ENCODE peak calls at places on chromosome 16, in nine cellular contexts. P is breast epithelium, R is prostate gland, A is suprapubic skin, S is transverse colon, X is endothelial cell of umbilical vein, Z is HCT116, J is sigmoid colon, G is stomach. D is an unnamed sample.

GRCh38 chr16:14486520-14487303 is 143.3 kb downstream of the PARN start:
- DNase-seq in P (peak), R (peak), A (peak), S (peak), X (peak), Z (peak), J (peak), G (peak), D (peak)

GRCh38 chr16:53829186-53829747 is 125.3 kb downstream of the FTO start:
- DNase-seq in P (no peak), R (no peak), A (no peak), S (no peak), X (no peak), Z (no peak), J (no peak), G (no peak), D (no peak)

GRCh38 chr16:59067207-59067606 is 333.1 kb upstream of the GOT2 start:
- DNase-seq in P (no peak), R (no peak), A (no peak), S (peak), X (peak), Z (no peak), J (no peak), G (no peak), D (no peak)

GRCh38 chr16:69563605-69564580 is 1.9 kb upstream of the NFAT5 start:
- DNase-seq in P (no peak), R (no peak), A (no peak), S (no peak), X (peak), Z (no peak), J (no peak), G (no peak), D (no peak)

GRCh38 chr16:60110531-60110930 is 1376.4 kb upstream of the GOT2 start:
- DNase-seq in P (no peak), R (no peak), A (no peak), S (no peak), X (no peak), Z (no peak), J (no peak), G (no peak), D (no peak)

GRCh38 chr16:1416521-1416941 is 2.0 kb upstream of the UNKL start:
- DNase-seq in P (no peak), R (no peak), A (no peak), S (no peak), X (no peak), Z (no peak), J (no peak), G (no peak), D (no peak)

GRCh38 chr16:47413041-47413440 is 47.8 kb downstream of the ITFG1 start:
- DNase-seq in P (no peak), R (no peak), A (no peak), S (no peak), X (no peak), Z (no peak), J (no peak), G (no peak), D (no peak)

GRCh38 chr16:20879175-20880053 is 20.7 kb downstream of the DCUN1D3 start:
- DNase-seq in P (no peak), R (no peak), A (no peak), S (no peak), X (peak), Z (no peak), J (no peak), G (no peak), D (no peak)

GRCh38 chr16:1372292-1372950 is 20.7 kb downstream of the GNPTG start:
- DNase-seq in P (no peak), R (no peak), A (no peak), S (no peak), X (no peak), Z (no peak), J (no peak), G (no peak), D (no peak)

GRCh38 chr16:85752511-85753420 is 1.9 kb upstream of the C16orf74 start:
- DNase-seq in P (peak), R (peak), A (no peak), S (peak), X (no peak), Z (no peak), J (peak), G (peak), D (no peak)

GRCh38 chr16:85502357-85502756 is 110.8 kb upstream of the GSE1 start:
- DNase-seq in P (no peak), R (no peak), A (no peak), S (no peak), X (no peak), Z (no peak), J (no peak), G (no peak), D (no peak)

GRCh38 chr16:30095166-30096078 is 591 bp downstream of the YPEL3 start:
- DNase-seq in P (no peak), R (no peak), A (no peak), S (peak), X (no peak), Z (no peak), J (no peak), G (no peak), D (no peak)

DNA sequence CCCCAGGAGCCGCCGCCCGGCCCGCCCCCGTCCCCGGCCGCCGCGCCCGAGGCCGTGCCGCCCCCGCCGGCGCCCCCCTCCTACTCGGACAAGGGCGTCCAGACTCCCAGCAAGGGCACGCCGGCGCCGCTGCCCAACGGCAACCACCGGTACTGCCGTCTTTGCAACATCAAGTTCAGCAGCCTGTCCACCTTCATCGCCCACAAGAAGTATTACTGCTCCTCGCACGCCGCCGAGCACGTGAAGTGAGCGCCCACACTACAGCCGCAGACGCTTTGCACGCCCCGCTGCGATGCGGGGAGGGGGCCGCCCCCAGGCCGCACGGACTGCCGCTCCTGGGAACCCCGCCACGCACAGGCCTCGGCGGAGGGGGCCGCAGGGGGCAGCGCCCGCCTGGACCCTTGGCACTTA is 35.5 kb upstream of the ZC3H18 start:
- DNase-seq in P (no peak), R (no peak), A (no peak), S (peak), X (no peak), Z (peak), J (no peak), G (no peak), D (no peak)
- TF ChIP-seq CTCF in P (peak), R (no peak), A (no peak), S (no peak), X (no peak), Z (no peak), J (no peak), G (no peak), D (peak)

GRCh38 chr16:57534337-57534880 is 2.0 kb downstream of the CCDC102A start:
- DNase-seq in P (peak), R (no peak), A (peak), S (no peak), X (no peak), Z (no peak), J (peak), G (no peak), D (no peak)

GRCh38 chr16:57534881-57535658 is 1.3 kb downstream of the CCDC102A start:
- DNase-seq in P (peak), R (no peak), A (peak), S (no peak), X (no peak), Z (no peak), J (peak), G (peak), D (no peak)

GRCh38 chr16:57536306-57537193 is at the start of gene CCDC102A:
- DNase-seq in P (peak), R (no peak), A (peak), S (no peak), X (peak), Z (no peak), J (no peak), G (peak), D (no peak)

GRCh38 chr16:57537194-57537505 is 779 bp upstream of the CCDC102A start:
- DNase-seq in P (no peak), R (no peak), A (no peak), S (no peak), X (no peak), Z (no peak), J (no peak), G (no peak), D (no peak)

DNA sequence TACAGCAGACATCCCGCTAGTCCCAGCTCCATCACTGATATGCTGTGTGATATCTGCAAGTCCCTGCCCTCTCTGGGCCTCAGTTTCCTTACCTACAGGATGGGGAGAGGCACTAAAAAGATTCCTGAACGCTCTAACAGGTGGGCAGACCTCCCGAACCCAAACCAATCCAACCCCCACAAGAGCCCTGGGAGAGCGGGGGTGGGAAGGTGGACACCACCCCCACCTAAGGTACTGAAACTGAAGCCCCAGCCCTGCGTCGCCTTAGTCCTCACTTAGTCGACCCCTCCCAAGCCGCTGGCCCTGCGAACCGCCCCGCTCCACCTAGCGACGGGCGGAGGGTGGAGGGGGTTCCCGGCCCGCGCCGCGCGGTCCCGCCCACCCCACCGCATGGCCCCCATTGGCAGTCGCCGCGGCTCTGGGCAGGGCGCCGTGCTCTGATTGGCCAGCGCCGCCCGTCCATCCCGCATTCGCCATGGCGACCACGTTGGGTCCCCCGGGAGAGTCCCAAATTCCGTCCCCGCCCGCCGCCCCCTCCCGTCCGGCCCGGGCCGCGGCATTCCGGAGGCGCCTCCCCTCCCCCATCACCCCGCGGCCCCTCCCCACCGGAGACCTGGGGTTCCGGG is 578 bp downstream of the CCDC102A start:
- DNase-seq in P (peak), R (peak), A (peak), S (peak), X (peak), Z (peak), J (peak), G (peak), D (peak)
- TF ChIP-seq POLR2A in P (no peak), R (peak), A (no peak), S (no peak), X (no peak), Z (no peak), J (no peak), G (no peak), D (no peak)

GRCh38 chr16:67941469-67942199 is 2.3 kb downstream of the LCAT start:
- DNase-seq in P (no peak), R (no peak), A (no peak), S (no peak), X (no peak), Z (no peak), J (no peak), G (no peak), D (no peak)
- TF ChIP-seq POLR2AphosphoS5 in P (no peak), R (no peak), A (no peak), S (no peak), X (no peak), Z (no peak), J (no peak), G (no peak), D (no peak)

GRCh38 chr16:68445458-68445857 is 2.9 kb downstream of the SMPD3 start:
- DNase-seq in P (no peak), R (no peak), A (no peak), S (peak), X (peak), Z (peak), J (no peak), G (peak), D (no peak)

GRCh38 chr16:68447721-68448359 is 468 bp downstream of the SMPD3 start:
- DNase-seq in P (no peak), R (no peak), A (no peak), S (no peak), X (no peak), Z (no peak), J (no peak), G (no peak), D (no peak)

GRCh38 chr16:68450741-68451140 is 2.4 kb upstream of the SMPD3 start:
- DNase-seq in P (no peak), R (no peak), A (no peak), S (no peak), X (no peak), Z (no peak), J (no peak), G (no peak), D (no peak)

GRCh38 chr16:68446941-68447675 is 1.2 kb downstream of the SMPD3 start:
- DNase-seq in P (no peak), R (no peak), A (no peak), S (no peak), X (no peak), Z (no peak), J (no peak), G (no peak), D (no peak)

GRCh38 chr16:68448360-68448970 is at the start of gene SMPD3:
- DNase-seq in P (peak), R (peak), A (peak), S (peak), X (peak), Z (peak), J (peak), G (peak), D (peak)
- TF ChIP-seq CTCF in P (no peak), R (peak), A (no peak), S (no peak), X (no peak), Z (no peak), J (no peak), G (peak), D (no peak)

DNA sequence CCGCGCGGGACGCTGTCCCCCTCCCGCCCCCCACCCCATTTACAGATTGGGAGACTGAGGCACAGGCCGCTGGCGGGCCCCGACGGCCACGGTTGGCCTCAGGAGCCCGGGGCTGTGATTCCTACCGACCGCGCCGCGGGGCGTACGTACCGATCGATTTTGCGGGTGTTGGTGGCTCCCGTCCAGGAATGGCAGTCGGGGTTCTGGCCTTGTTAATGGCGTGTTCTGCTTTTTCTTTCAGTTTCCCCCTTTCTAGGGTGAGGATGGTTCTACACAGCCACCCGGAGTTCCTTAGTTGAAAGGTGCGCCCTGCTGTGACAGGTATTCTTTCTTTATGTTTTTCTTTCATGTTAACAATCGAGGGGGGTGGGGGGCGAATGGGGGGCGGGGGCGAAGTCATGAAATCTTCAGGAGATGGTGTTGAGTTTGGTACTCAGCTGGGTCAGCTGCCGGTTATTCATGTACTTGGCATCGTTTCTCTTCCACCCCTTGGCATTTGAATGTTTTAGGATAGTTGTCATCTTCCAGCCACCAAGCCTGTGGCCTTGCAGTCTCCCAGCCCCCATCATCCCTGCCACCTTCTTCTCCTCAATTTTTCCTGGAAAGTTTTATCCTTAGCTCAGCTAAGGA is 750 bp downstream of the CYLD start:
- DNase-seq in P (no peak), R (no peak), A (no peak), S (peak), X (peak), Z (no peak), J (no peak), G (no peak), D (peak)
- TF ChIP-seq POLR2A in P (no peak), R (no peak), A (no peak), S (no peak), X (no peak), Z (no peak), J (no peak), G (no peak), D (no peak)

DNA sequence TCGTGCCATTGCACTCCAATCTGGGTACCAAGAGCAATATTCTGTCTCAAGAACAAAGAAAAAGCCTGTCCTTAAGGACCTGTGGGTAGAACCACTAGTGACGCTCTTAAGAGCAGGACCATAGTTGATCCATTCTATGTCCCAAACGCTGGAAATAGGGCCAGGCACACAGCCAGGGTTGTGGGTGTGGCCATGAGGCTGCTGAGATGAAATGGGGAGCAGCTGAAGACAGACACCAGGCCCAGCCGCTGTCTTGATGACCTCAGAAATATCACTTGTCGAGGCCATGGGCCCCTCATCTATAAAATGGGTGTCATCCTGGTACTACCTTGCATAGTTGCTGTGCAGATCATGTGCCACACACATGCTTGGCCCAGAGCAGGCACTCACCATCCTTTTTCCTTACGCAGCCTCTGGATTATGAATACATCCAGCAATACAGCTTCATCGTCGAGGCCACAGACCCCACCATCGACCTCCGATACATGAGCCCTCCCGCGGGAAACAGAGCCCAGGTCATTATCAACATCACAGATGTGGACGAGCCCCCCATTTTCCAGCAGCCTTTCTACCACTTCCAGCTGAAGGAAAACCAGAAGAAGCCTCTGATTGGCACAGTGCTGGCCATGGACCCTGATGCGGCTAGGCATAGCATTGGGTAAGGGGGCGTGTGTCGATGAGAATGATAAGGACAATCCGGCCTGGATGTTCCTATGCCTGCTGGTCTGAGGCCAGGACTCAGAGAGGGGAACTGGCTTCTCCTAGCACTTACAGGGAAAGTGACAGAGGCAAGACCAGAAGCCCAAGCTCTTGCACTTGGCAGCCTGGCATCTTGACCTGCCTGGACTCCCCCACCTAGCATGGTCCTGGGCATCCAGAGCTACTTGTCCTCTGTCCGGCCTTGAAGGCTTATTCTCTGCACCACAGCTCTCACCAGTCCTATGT is 25.5 kb downstream of the CDH5 start:
- DNase-seq in P (no peak), R (no peak), A (peak), S (no peak), X (no peak), Z (no peak), J (no peak), G (no peak), D (no peak)
- TF ChIP-seq POLR2AphosphoS5 in P (no peak), R (no peak), A (no peak), S (no peak), X (no peak), Z (no peak), J (no peak), G (no peak), D (peak)

DNA sequence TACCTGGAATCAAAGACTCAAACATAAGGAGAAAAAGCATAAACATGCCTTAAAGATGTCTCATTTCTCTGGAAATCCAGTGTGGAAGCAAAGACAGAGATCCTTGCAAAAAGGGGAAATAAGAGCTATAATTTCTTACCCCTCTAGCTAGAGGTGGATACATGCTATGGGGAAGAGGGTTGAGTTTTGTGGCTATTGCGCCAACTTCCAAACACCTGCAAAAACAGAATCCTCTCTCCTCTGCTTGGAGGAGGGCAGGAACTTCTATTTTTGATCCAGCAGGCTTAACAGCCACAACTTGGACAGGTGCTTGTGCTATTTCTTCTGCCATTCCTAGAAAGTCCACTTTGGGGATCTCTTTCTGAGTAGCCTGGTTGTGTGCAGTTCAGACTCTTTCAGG is 21.5 kb upstream of the NUDT7 start:
- DNase-seq in P (no peak), R (no peak), A (no peak), S (no peak), X (no peak), Z (no peak), J (no peak), G (no peak), D (peak)
- TF ChIP-seq CTCF in P (no peak), R (no peak), A (no peak), S (no peak), X (no peak), Z (no peak), J (no peak), G (no peak), D (no peak)

D was measured in esophagus muscularis mucosa.